ENCODE peak calls at places on chromosomes 5 and 9, in four cellular contexts. S is choroid plexus epithelial cell; N is T follicular helper cell; M is stimulated activated CD4-positive, alpha-beta T cell treated with anti-CD3 and anti-CD28 coated beads, Interleukin-2, amount 100 ng/mL, for 48 hours. J is an unnamed sample.
A peak's percentile ranks its signal among the peaks of the same experiment; 100 is the strongest.

GRCh38 chr5:134240421-134240962 is 14.6 kb upstream of the PPP2CA start:
- DNase-seq in S (peak; percentile 94), M (no peak), N (no peak), J (no peak)

GRCh38 chr5:149439899-149440655 is 61.0 kb upstream of the IL17B start:
- DNase-seq in N (no peak), S (peak; percentile 38), M (no peak), J (no peak)

GRCh38 chr9:127730262-127730661 is 4.8 kb downstream of the TOR2A start:
- DNase-seq in N (no peak), S (no peak), M (no peak), J (no peak)

GRCh38 chr5:96381526-96381925 is 51.5 kb downstream of the PCSK1 start:
- DNase-seq in S (peak; percentile 18), N (no peak), M (no peak), J (no peak)

GRCh38 chr9:93346240-93347112 is 105.0 kb upstream of the FAM120A start:
- DNase-seq in M (no peak), N (no peak), S (peak; percentile 19), J (no peak)

GRCh38 chr5:139386039-139386438 is 2.9 kb upstream of the SLC23A1 start:
- DNase-seq in M (no peak), N (no peak), S (no peak), J (no peak)

GRCh38 chr9:121271368-121272351 is 3.7 kb downstream of the GSN start:
- DNase-seq in N (no peak), M (no peak), S (peak; percentile 83), J (no peak)

GRCh38 chr5:12896086-12896485 is 991.8 kb upstream of the CTNND2 start:
- DNase-seq in N (no peak), S (no peak), M (no peak), J (no peak)

GRCh38 chr9:96318921-96319560 is 17.1 kb upstream of the HSD17B3 start:
- DNase-seq in N (no peak), M (no peak), S (no peak), J (no peak)